ENCODE peak calls at places on chromosomes 3 and 15, in five cellular contexts. R, C, Q, S and T are unnamed samples.
A peak's percentile ranks its signal among the peaks of the same experiment; 100 is the strongest.

GRCh38 chr15:89068325-89068784 is 19.9 kb upstream of the ABHD2 start:
- DNase-seq in R (peak; percentile 98), C (peak; percentile 40), Q (no peak), S (no peak), T (no peak)

GRCh38 chr3:197000211-197000610 is 29.4 kb downstream of the MELTF start:
- DNase-seq in R (no peak), C (no peak), Q (no peak), S (no peak), T (no peak)

GRCh38 chr3:103873897-103874545 is 1439.2 kb downstream of the ZPLD1 start:
- DNase-seq in R (peak; percentile 19), C (no peak), Q (no peak), S (no peak), T (no peak)

GRCh38 chr15:25563571-25563970 is 124.7 kb upstream of the UBE3A start:
- DNase-seq in R (no peak), C (no peak), Q (no peak), S (no peak), T (no peak)

GRCh38 chr3:40588406-40588805 is 63.6 kb downstream of the ZNF621 start:
- DNase-seq in R (no peak), C (no peak), Q (no peak), S (peak; percentile 6), T (no peak)

GRCh38 chr15:69081310-69082004 is 67.0 kb downstream of the NOX5 start:
- DNase-seq in R (peak; percentile 25), C (no peak), Q (no peak), S (no peak), T (no peak)

GRCh38 chr3:31265646-31266423 is 266.9 kb upstream of the STT3B start:
- DNase-seq in R (peak; percentile 25), C (no peak), Q (no peak), S (no peak), T (no peak)

GRCh38 chr3:177904661-177905060 is 631.6 kb upstream of the KCNMB2 start:
- DNase-seq in R (peak; percentile 31), C (no peak), Q (no peak), S (no peak), T (no peak)

GRCh38 chr3:177574232-177574856 is 377.1 kb upstream of the TBL1XR1 start:
- DNase-seq in R (peak; percentile 90), C (no peak), Q (no peak), S (peak; percentile 61), T (peak; percentile 60)

GRCh38 chr3:112654979-112655378 is 14.0 kb upstream of the CCDC80 start:
- DNase-seq in R (no peak), C (no peak), Q (no peak), S (no peak), T (no peak)

GRCh38 chr15:50330921-50331320 is 24.1 kb downstream of the GABPB1 start:
- DNase-seq in R (peak; percentile 12), C (no peak), Q (no peak), S (no peak), T (no peak)

GRCh38 chr3:170760174-170760526 is 109.8 kb downstream of the RPL22L1 start:
- DNase-seq in R (peak; percentile 42), C (no peak), Q (no peak), S (peak; percentile 52), T (no peak)

GRCh38 chr3:36649078-36649477 is 115.3 kb downstream of the DCLK3 start:
- DNase-seq in R (no peak), C (no peak), Q (no peak), S (no peak), T (no peak)

GRCh38 chr15:66761723-66762595 is 59.9 kb downstream of the SMAD6 start:
- DNase-seq in R (no peak), C (no peak), Q (no peak), S (no peak), T (no peak)

GRCh38 chr15:47576921-47577474 is 140.3 kb upstream of the SEMA6D start:
- DNase-seq in R (no peak), C (no peak), Q (no peak), S (no peak), T (no peak)

GRCh38 chr3:197792019-197792647 is 1.1 kb downstream of the LRCH3 start:
- DNase-seq in R (no peak), C (peak; percentile 21), Q (peak; percentile 13), S (no peak), T (no peak)

GRCh38 chr3:39668420-39668819 is 141.0 kb upstream of the MYRIP start:
- DNase-seq in R (peak; percentile 30), C (no peak), Q (no peak), S (peak; percentile 31), T (no peak)

GRCh38 chr3:45163481-45163880 is 17.3 kb upstream of the CDCP1 start:
- DNase-seq in R (no peak), C (no peak), Q (no peak), S (no peak), T (no peak)

GRCh38 chr15:90101969-90102890 is at the start of gene IDH2:
- DNase-seq in R (peak; percentile 52), C (peak; percentile 68), Q (peak; percentile 66), S (peak; percentile 83), T (peak; percentile 74)

GRCh38 chr3:32216172-32216783 is 22.2 kb upstream of the CMTM8 start:
- DNase-seq in R (no peak), C (no peak), Q (no peak), S (peak; percentile 62), T (no peak)

GRCh38 chr3:149393355-149394165 is 16.1 kb upstream of the TM4SF1 start:
- DNase-seq in R (peak; percentile 84), C (peak; percentile 24), Q (no peak), S (peak; percentile 84), T (peak; percentile 80)

GRCh38 chr3:15601399-15602145 is at the start of the genes BTD and HACL1:
- DNase-seq in R (peak; percentile 99), C (peak; percentile 97), Q (peak; percentile 99), S (peak; percentile 100), T (peak; percentile 98)

GRCh38 chr3:190737451-190737850 is 125.0 kb downstream of the GMNC start:
- DNase-seq in R (no peak), C (no peak), Q (no peak), S (no peak), T (no peak)

GRCh38 chr15:75230524-75231371 is 27.4 kb upstream of the GOLGA6C start:
- DNase-seq in R (no peak), C (no peak), Q (no peak), S (no peak), T (no peak)

GRCh38 chr3:196931828-196932587 is 10.3 kb downstream of the NCBP2 start:
- DNase-seq in R (no peak), C (no peak), Q (no peak), S (no peak), T (no peak)

GRCh38 chr3:51985971-51986947 is 2.9 kb downstream of the ACY1 start:
- DNase-seq in R (no peak), C (no peak), Q (no peak), S (peak; percentile 89), T (no peak)

GRCh38 chr15:68795298-68795848 is 25.3 kb downstream of the ANP32A start:
- DNase-seq in R (peak; percentile 82), C (peak; percentile 54), Q (peak; percentile 55), S (peak; percentile 80), T (peak; percentile 86)

GRCh38 chr3:184574552-184575430 is 13.2 kb downstream of the EPHB3 start:
- DNase-seq in R (no peak), C (no peak), Q (no peak), S (no peak), T (no peak)

GRCh38 chr15:80188293-80188692 is 35.5 kb downstream of the FAH start:
- DNase-seq in R (no peak), C (no peak), Q (no peak), S (no peak), T (no peak)

GRCh38 chr3:109339186-109339585 is 1.8 kb upstream of the DPPA4 start:
- DNase-seq in R (no peak), C (no peak), Q (no peak), S (no peak), T (no peak)

GRCh38 chr3:67090472-67090871 is 92.4 kb downstream of the KBTBD8 start:
- DNase-seq in R (peak; percentile 83), C (no peak), Q (no peak), S (no peak), T (no peak)

GRCh38 chr3:13600950-13601691 is 52.2 kb downstream of the FBLN2 start:
- DNase-seq in R (peak; percentile 83), C (no peak), Q (no peak), S (no peak), T (no peak)

GRCh38 chr3:141231101-141231922 is at the start of gene PXYLP1:
- DNase-seq in R (peak; percentile 91), C (peak; percentile 90), Q (peak; percentile 89), S (peak; percentile 87), T (peak; percentile 93)

GRCh38 chr3:191238321-191238817 is 39.3 kb downstream of the OSTN start:
- DNase-seq in R (peak; percentile 54), C (no peak), Q (no peak), S (no peak), T (no peak)

GRCh38 chr15:64152507-64153387 is 1.2 kb downstream of the SNX22 start:
- DNase-seq in R (no peak), C (no peak), Q (no peak), S (no peak), T (peak; percentile 52)

GRCh38 chr3:138681463-138682215 is 73.1 kb downstream of the FAIM start:
- DNase-seq in R (no peak), C (no peak), Q (no peak), S (no peak), T (no peak)

GRCh38 chr15:45776772-45777171 is 141.9 kb downstream of the SQOR start:
- DNase-seq in R (no peak), C (no peak), Q (no peak), S (no peak), T (no peak)

GRCh38 chr15:80645494-80646065 is 49.5 kb upstream of the ABHD17C start:
- DNase-seq in R (no peak), C (no peak), Q (no peak), S (no peak), T (no peak)

GRCh38 chr3:72272356-72272755 is 487.4 kb upstream of the PROK2 start:
- DNase-seq in R (no peak), C (no peak), Q (no peak), S (no peak), T (no peak)

GRCh38 chr3:188404701-188405100 is 250.7 kb downstream of the LPP start:
- DNase-seq in R (no peak), C (no peak), Q (no peak), S (no peak), T (no peak)